ENCODE peak calls at places on chromosomes 11 and 22, in four cellular contexts. Q is T-helper 2 cell; Y is mesenchymal stem cell; H is activated CD8-positive, alpha-beta memory T cell treated with anti-CD3 and anti-CD28 coated beads, Interleukin-2, amount 50 U/mL, for 48 hours. I is an unnamed sample.

GRCh38 chr11:71086687-71087258 is 165.6 kb downstream of the SHANK2 start:
- DNase-seq in H (no peak), Y (peak), Q (no peak), I (peak)

GRCh38 chr11:67665537-67666302 is 8.7 kb downstream of the ALDH3B2 start:
- DNase-seq in H (no peak), Q (no peak), Y (no peak), I (no peak)

GRCh38 chr11:108592591-108593213 is 866 bp downstream of the EXPH5 start:
- DNase-seq in H (peak), Q (peak), Y (peak), I (peak)

GRCh38 chr11:62020661-62021060 is 53.2 kb upstream of the FTH1 start:
- DNase-seq in H (no peak), Q (no peak), Y (no peak), I (no peak)

GRCh38 chr22:20429254-20430100 is 8.1 kb downstream of the SCARF2 start:
- DNase-seq in Q (peak), Y (no peak), H (peak), I (no peak)

GRCh38 chr11:130674686-130675085 is 226.2 kb downstream of the ADAMTS15 start:
- DNase-seq in Y (peak), H (no peak), Q (no peak), I (no peak)

GRCh38 chr11:126547161-126547560 is 191.7 kb downstream of the ST3GAL4 start:
- DNase-seq in Q (no peak), H (no peak), Y (peak), I (no peak)

GRCh38 chr11:46697303-46697702 is 3.1 kb downstream of the ARHGAP1 start:
- DNase-seq in Y (peak), H (no peak), Q (no peak), I (peak)

GRCh38 chr11:24734742-24735141 is 237.9 kb downstream of the LUZP2 start:
- DNase-seq in H (no peak), Q (no peak), Y (no peak), I (no peak)

GRCh38 chr11:64334764-64335741 is 5.0 kb upstream of the CCDC88B start:
- DNase-seq in H (peak), Q (no peak), Y (peak), I (no peak)

GRCh38 chr22:39374801-39375200 is 24.8 kb upstream of the TAB1 start:
- DNase-seq in Y (no peak), Q (no peak), H (no peak), I (no peak)

GRCh38 chr22:20176421-20177060 is 25.7 kb upstream of the CCDC188 start:
- DNase-seq in Y (no peak), H (no peak), Q (no peak), I (no peak)

GRCh38 chr11:69122642-69123431 is 32.9 kb upstream of the SMIM38 start:
- DNase-seq in H (peak), Y (peak), Q (peak), I (no peak)

GRCh38 chr11:61367406-61367805 is 5.2 kb downstream of the TMEM138 start:
- DNase-seq in H (no peak), Y (no peak), Q (no peak), I (no peak)

GRCh38 chr22:41920271-41920976 is 5.5 kb upstream of the SHISA8 start:
- DNase-seq in Q (no peak), Y (no peak), H (no peak), I (no peak)

GRCh38 chr22:38056969-38057841 is at the start of gene PICK1:
- DNase-seq in Y (peak), H (peak), Q (peak), I (peak)

GRCh38 chr11:65429069-65429681 is 6.6 kb downstream of the NEAT1 start:
- DNase-seq in H (peak), Y (peak), Q (no peak), I (no peak)

GRCh38 chr11:32858731-32859130 is 29.0 kb downstream of the PRRG4 start:
- DNase-seq in H (no peak), Y (no peak), Q (no peak), I (no peak)

I was measured in posterior cingulate gyrus.